ENCODE peak calls at places on chromosome 3, in five cellular contexts. D is cardiac muscle cell, Z is astrocyte, E is GM23248, P is A549. X is an unnamed sample.

GRCh38 chr3:138440137-138440536 is 5.7 kb downstream of the ESYT3 start:
- DNase-seq in D (peak; percentile 38), Z (peak; percentile 50), E (no peak), P (no peak), X (no peak)

GRCh38 chr3:13563911-13564310 is 15.0 kb downstream of the FBLN2 start:
- DNase-seq in D (no peak), Z (no peak), E (peak; percentile 64), P (no peak), X (no peak)

GRCh38 chr3:68943753-68944500 is 11.6 kb upstream of the TAFA4 start:
- DNase-seq in D (no peak), Z (no peak), E (no peak), P (no peak), X (no peak)

GRCh38 chr3:72010044-72010443 is 225.1 kb upstream of the PROK2 start:
- DNase-seq in D (peak; percentile 41), Z (no peak), E (peak; percentile 65), P (no peak), X (no peak)

GRCh38 chr3:172391592-172392302 is 56.5 kb downstream of the GHSR start:
- DNase-seq in D (peak; percentile 90), Z (peak; percentile 87), E (peak; percentile 47), P (no peak), X (no peak)

GRCh38 chr3:132662212-132662611 is 2.1 kb downstream of the UBA5 start:
- DNase-seq in D (no peak), Z (no peak), E (no peak), P (no peak), X (no peak)

GRCh38 chr3:100425321-100425720 is 24.0 kb downstream of the LNP1 start:
- DNase-seq in D (no peak), Z (no peak), E (no peak), P (no peak), X (no peak)

GRCh38 chr3:57755368-57756021 is 614 bp upstream of the SLMAP start:
- DNase-seq in D (peak; percentile 60), Z (peak; percentile 74), E (peak; percentile 78), P (peak; percentile 63), X (no peak)

GRCh38 chr3:154970796-154971195 is 109.3 kb upstream of the MME start:
- DNase-seq in D (peak; percentile 91), Z (peak; percentile 32), E (peak; percentile 91), P (no peak), X (no peak)

GRCh38 chr3:149174901-149175300 is 45.5 kb downstream of the HPS3 start:
- DNase-seq in D (no peak), Z (peak; percentile 77), E (peak; percentile 4), P (no peak), X (no peak)

GRCh38 chr3:150528359-150528797 is 17.9 kb downstream of the SERP1 start:
- DNase-seq in D (peak; percentile 43), Z (no peak), E (peak; percentile 51), P (peak; percentile 16), X (no peak)

GRCh38 chr3:53238051-53238850 is 17.6 kb downstream of the TKT start:
- DNase-seq in D (peak; percentile 88), Z (peak; percentile 98), E (peak; percentile 96), P (peak; percentile 97), X (no peak)

GRCh38 chr3:186452517-186452916 is 90.5 kb upstream of the DGKG start:
- DNase-seq in D (peak; percentile 88), Z (peak; percentile 92), E (peak; percentile 90), P (peak; percentile 1), X (no peak)

GRCh38 chr3:28173831-28174230 is 67.6 kb upstream of the CMC1 start:
- DNase-seq in D (peak; percentile 44), Z (no peak), E (no peak), P (no peak), X (no peak)

GRCh38 chr3:186614597-186615483 is 2.0 kb downstream of the AHSG start:
- DNase-seq in D (peak; percentile 78), Z (peak; percentile 25), E (peak; percentile 64), P (peak; percentile 71), X (peak; percentile 40)

GRCh38 chr3:13657660-13658435 is 108.9 kb downstream of the FBLN2 start:
- DNase-seq in D (peak; percentile 42), Z (no peak), E (peak; percentile 75), P (peak; percentile 45), X (no peak)

GRCh38 chr3:106167728-106168127 is 298.9 kb upstream of the CBLB start:
- DNase-seq in D (no peak), Z (no peak), E (no peak), P (no peak), X (no peak)

GRCh38 chr3:108208831-108209230 is 13.4 kb downstream of the IFT57 start:
- DNase-seq in D (no peak), Z (no peak), E (no peak), P (no peak), X (no peak)

GRCh38 chr3:194395767-194396527 is 3.1 kb downstream of the GP5 start:
- DNase-seq in D (peak; percentile 52), Z (peak; percentile 10), E (peak; percentile 45), P (no peak), X (peak; percentile 80)

GRCh38 chr3:184765730-184766074 is 46.3 kb upstream of the VPS8 start:
- DNase-seq in D (no peak), Z (no peak), E (peak; percentile 66), P (no peak), X (no peak)

GRCh38 chr3:66991478-66991877 is 6.6 kb upstream of the KBTBD8 start:
- DNase-seq in D (peak; percentile 90), Z (peak; percentile 62), E (peak; percentile 69), P (peak; percentile 17), X (no peak)

GRCh38 chr3:135751991-135752390 is 213.5 kb upstream of the PPP2R3A start:
- DNase-seq in D (no peak), Z (no peak), E (no peak), P (no peak), X (no peak)

GRCh38 chr3:167497903-167498302 is 24.1 kb upstream of the SERPINI2 start:
- DNase-seq in D (no peak), Z (no peak), E (no peak), P (no peak), X (no peak)

GRCh38 chr3:160022068-160022467 is 33.4 kb downstream of the IL12A start:
- DNase-seq in D (no peak), Z (no peak), E (no peak), P (no peak), X (no peak)

GRCh38 chr3:170992854-170993253 is 33.7 kb downstream of the SLC2A2 start:
- DNase-seq in D (no peak), Z (peak; percentile 71), E (peak; percentile 18), P (no peak), X (no peak)

GRCh38 chr3:4633078-4634004 is 140.2 kb downstream of the ITPR1 start:
- DNase-seq in D (peak; percentile 82), Z (peak; percentile 61), E (peak; percentile 74), P (peak; percentile 67), X (no peak)

GRCh38 chr3:35446896-35447295 is 192.4 kb upstream of the ARPP21 start:
- DNase-seq in D (no peak), Z (no peak), E (no peak), P (no peak), X (no peak)

GRCh38 chr3:183377307-183377959 is 51.0 kb downstream of the MCF2L2 start:
- DNase-seq in D (no peak), Z (no peak), E (no peak), P (no peak), X (no peak)

GRCh38 chr3:156643729-156644389 is 30.5 kb upstream of the TIPARP start:
- DNase-seq in D (peak; percentile 57), Z (peak; percentile 37), E (peak; percentile 62), P (no peak), X (no peak)

GRCh38 chr3:114741066-114741465 is 406.0 kb downstream of the ZBTB20 start:
- DNase-seq in D (no peak), Z (no peak), E (peak; percentile 69), P (no peak), X (no peak)
- H3K4me3 ChIP-seq in D (no peak overlapping the region), Z (no peak overlapping the region), E (no peak overlapping the region), P (no peak overlapping the region), X (no peak overlapping the region)

GRCh38 chr3:174377684-174378083 is 481.4 kb upstream of the NAALADL2 start:
- DNase-seq in D (no peak), Z (no peak), E (no peak), P (no peak), X (no peak)
- H3K4me1 ChIP-seq in D (no peaks in the 10 kb centered on the region), Z (no peaks in the 10 kb centered on the region), E (peaks cover 13% of the 10 kb centered on the region), P (no peaks in the 10 kb centered on the region), X (no peaks in the 10 kb centered on the region)

GRCh38 chr3:153221748-153222162 is 59.7 kb downstream of the RAP2B start:
- DNase-seq in D (peak; percentile 98), Z (peak; percentile 99), E (peak; percentile 96), P (peak; percentile 6), X (no peak)
- H3K27ac ChIP-seq in D (peak overlapping the region; percentile 20), Z (peak overlapping the region; percentile 43), E (peak overlapping the region; percentile 74), P (no peak overlapping the region), X (no peak overlapping the region)

DNA sequence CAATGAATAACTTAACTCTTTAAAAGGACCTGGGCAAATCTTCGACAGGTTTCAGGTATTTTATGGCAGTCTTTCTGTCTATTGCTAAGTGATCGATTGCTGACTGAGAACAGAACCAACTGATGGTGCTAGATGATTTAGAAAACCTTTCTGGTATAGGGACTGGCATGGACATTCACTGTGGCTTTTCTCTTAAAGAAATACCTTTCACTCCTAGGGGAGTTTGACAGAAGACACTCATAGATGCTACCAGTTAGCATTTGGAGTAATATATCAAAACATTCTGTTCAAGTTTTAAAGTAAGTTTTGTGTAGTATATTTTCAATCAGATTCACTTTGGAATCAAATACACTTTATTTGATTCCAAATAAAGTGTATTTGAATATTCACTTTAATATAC is 692 bp downstream of the PPARG start:
- DNase-seq in D (no peak), Z (no peak), E (no peak), P (no peak), X (no peak)
- H3K4me3 ChIP-seq in D (no peak overlapping the region), Z (no peak overlapping the region), E (no peak overlapping the region), P (peak overlapping the region; percentile 96), X (peak overlapping the region; percentile 75)

GRCh38 chr3:50319181-50319871 is 3.2 kb downstream of the HYAL2 start:
- DNase-seq in D (no peak), Z (no peak), E (no peak), P (no peak), X (no peak)

GRCh38 chr3:50318163-50318562 is 4.4 kb downstream of the HYAL2 start:
- DNase-seq in D (no peak), Z (no peak), E (no peak), P (no peak), X (no peak)

GRCh38 chr3:50316657-50317242 is 5.8 kb downstream of the HYAL2 start:
- DNase-seq in D (no peak), Z (peak; percentile 65), E (no peak), P (peak; percentile 73), X (no peak)

GRCh38 chr3:50318615-50319014 is 3.9 kb downstream of the HYAL2 start:
- DNase-seq in D (no peak), Z (no peak), E (no peak), P (no peak), X (no peak)

GRCh38 chr3:50317303-50317702 is 5.2 kb downstream of the HYAL2 start:
- DNase-seq in D (no peak), Z (no peak), E (no peak), P (no peak), X (no peak)
- H3K4me1 ChIP-seq in D (peaks cover 15% of the 10 kb centered on the region), Z (peaks cover 29% of the 10 kb centered on the region), E (peaks cover 11% of the 10 kb centered on the region), P (peaks cover 31% of the 10 kb centered on the region), X (peaks cover 18% of the 10 kb centered on the region)

DNA sequence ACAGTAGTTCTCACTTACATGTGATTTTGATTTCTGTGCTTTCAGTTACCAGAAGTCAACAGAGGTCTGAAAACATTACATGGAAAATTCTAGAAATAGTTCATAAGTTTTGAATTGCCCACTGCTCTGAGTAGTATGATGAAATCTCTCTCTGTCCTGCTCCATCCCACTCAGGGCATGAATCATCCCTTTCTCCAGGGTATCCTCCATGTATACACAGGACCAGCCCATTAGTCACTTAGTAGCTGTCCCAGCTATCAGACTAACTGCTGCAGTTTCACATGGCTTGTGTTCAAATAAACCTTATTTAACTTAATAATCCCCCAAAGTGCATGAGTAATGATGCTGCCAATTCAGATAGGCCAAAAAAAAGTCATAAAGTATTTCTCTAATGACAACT is 38.6 kb downstream of the EPHA3 start:
- DNase-seq in D (peak; percentile 90), Z (peak; percentile 93), E (peak; percentile 95), P (peak; percentile 5), X (no peak)
- H3K27ac ChIP-seq in D (no peak overlapping the region), Z (no peak overlapping the region), E (peak overlapping the region; percentile 56), P (no peak overlapping the region), X (no peak overlapping the region)

X was measured in ovary.